ENCODE peak calls at places on chromosomes 7 and 10, in six cellular contexts. U, C, T, O, G and P are unnamed samples.
A peak's percentile ranks its signal among the peaks of the same experiment; 100 is the strongest.

GRCh38 chr10:19937989-19938388 is 121.8 kb downstream of the PLXDC2 start:
- DNase-seq in U (no peak), C (no peak), T (no peak), O (no peak), G (no peak), P (no peak)

GRCh38 chr7:42144253-42145002 is 92.6 kb downstream of the GLI3 start:
- DNase-seq in U (no peak), C (no peak), T (no peak), O (no peak), G (no peak), P (no peak)

GRCh38 chr10:110759523-110759922 is 112.2 kb upstream of the PDCD4 start:
- DNase-seq in U (no peak), C (no peak), T (no peak), O (no peak), G (no peak), P (no peak)

GRCh38 chr7:35697414-35698175 is 2.7 kb upstream of the HERPUD2 start:
- DNase-seq in U (no peak), C (no peak), T (no peak), O (no peak), G (no peak), P (no peak)

GRCh38 chr10:13877154-13877909 is 290.6 kb downstream of the PRPF18 start:
- DNase-seq in U (no peak), C (peak; percentile 84), T (no peak), O (no peak), G (no peak), P (no peak)

GRCh38 chr7:40199076-40199802 is 64.4 kb downstream of the SUGCT start:
- DNase-seq in U (no peak), C (no peak), T (peak; percentile 5), O (peak; percentile 8), G (no peak), P (no peak)

GRCh38 chr10:131736321-131736980 is 164.4 kb upstream of the PPP2R2D start:
- DNase-seq in U (no peak), C (peak; percentile 59), T (no peak), O (no peak), G (no peak), P (no peak)

GRCh38 chr10:12605580-12606405 is 256.4 kb downstream of the CAMK1D start:
- DNase-seq in U (peak; percentile 63), C (peak; percentile 95), T (peak; percentile 84), O (peak; percentile 64), G (peak; percentile 85), P (no peak)

GRCh38 chr10:18658301-18658991 is 785 bp upstream of the ARL5B start:
- DNase-seq in U (no peak), C (no peak), T (peak; percentile 27), O (peak; percentile 40), G (no peak), P (no peak)

GRCh38 chr7:1355568-1356340 is 103.5 kb downstream of the MICALL2 start:
- DNase-seq in U (no peak), C (peak; percentile 40), T (no peak), O (no peak), G (no peak), P (peak; percentile 41)

GRCh38 chr7:151990567-151990966 is 34.3 kb downstream of the GALNTL5 start:
- DNase-seq in U (no peak), C (no peak), T (no peak), O (no peak), G (no peak), P (no peak)

GRCh38 chr7:82319674-82320118 is 123.9 kb downstream of the CACNA2D1 start:
- DNase-seq in U (no peak), C (peak; percentile 91), T (no peak), O (peak; percentile 54), G (no peak), P (no peak)

GRCh38 chr7:26369519-26370385 is 78.1 kb downstream of the SNX10 start:
- DNase-seq in U (no peak), C (no peak), T (peak; percentile 63), O (peak; percentile 71), G (peak; percentile 31), P (no peak)

GRCh38 chr10:60235001-60235400 is 154.7 kb downstream of the ANK3 start:
- DNase-seq in U (no peak), C (no peak), T (no peak), O (no peak), G (no peak), P (no peak)

GRCh38 chr7:129906700-129907099 is 46.1 kb downstream of the UBE2H start:
- DNase-seq in U (no peak), C (no peak), T (no peak), O (peak; percentile 62), G (peak; percentile 38), P (no peak)

GRCh38 chr10:103859161-103860141 is 4.1 kb upstream of the SH3PXD2A start:
- DNase-seq in U (no peak), C (peak; percentile 78), T (peak; percentile 72), O (peak; percentile 75), G (peak; percentile 69), P (no peak)

GRCh38 chr10:49280001-49280408 is 19.0 kb upstream of the C10orf71 start:
- DNase-seq in U (no peak), C (peak; percentile 59), T (no peak), O (no peak), G (no peak), P (peak; percentile 6)

GRCh38 chr7:50610521-50611277 is 45.5 kb upstream of the DDC start:
- DNase-seq in U (no peak), C (no peak), T (no peak), O (no peak), G (no peak), P (no peak)

GRCh38 chr10:132037676-132037975 is 28.1 kb upstream of the JAKMIP3 start:
- DNase-seq in U (no peak), C (no peak), T (no peak), O (no peak), G (no peak), P (no peak)

GRCh38 chr7:2248984-2249694 is 7.1 kb downstream of the NUDT1 start:
- DNase-seq in U (peak; percentile 33), C (no peak), T (no peak), O (peak; percentile 41), G (peak; percentile 66), P (peak; percentile 77)

GRCh38 chr7:88302486-88302885 is 4.2 kb downstream of the STEAP4 start:
- DNase-seq in U (no peak), C (no peak), T (no peak), O (no peak), G (no peak), P (no peak)

GRCh38 chr7:130364446-130364845 is 15.8 kb upstream of the CPA1 start:
- DNase-seq in U (no peak), C (peak; percentile 56), T (no peak), O (no peak), G (no peak), P (no peak)

DNA sequence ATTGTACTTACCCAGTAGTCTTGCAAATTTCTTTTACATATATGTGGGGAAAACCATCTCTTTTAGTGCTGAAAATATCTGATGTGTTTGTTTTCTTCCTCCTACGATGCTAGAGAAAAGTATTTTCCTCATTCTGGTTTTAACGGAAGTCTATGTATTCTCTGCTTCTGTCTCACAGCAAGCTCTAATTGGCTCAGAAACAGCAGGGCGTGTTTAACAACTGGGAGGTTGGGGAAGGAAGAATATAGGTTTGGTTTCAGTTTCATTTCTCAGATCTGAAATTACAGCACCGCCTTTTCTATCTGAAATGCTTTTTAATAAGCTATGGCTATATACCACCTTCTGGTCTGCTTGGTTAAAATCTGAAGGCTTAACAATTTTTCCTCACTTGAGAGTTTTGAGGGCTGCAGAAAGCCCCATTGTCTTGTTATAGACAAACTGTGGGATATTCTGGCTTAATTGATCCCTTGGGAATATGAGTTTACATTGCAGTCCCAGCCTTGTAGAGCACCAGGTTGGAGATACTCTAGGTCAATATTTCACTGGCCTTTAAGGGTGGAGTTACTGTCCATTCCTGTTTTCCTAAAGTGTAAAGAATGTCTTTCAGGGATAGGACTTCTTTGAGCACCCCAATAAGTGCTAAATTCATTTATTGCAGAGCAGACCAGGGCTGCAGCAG is at the start of gene SAMD9:
- DNase-seq in U (peak; percentile 64), C (peak; percentile 71), T (peak; percentile 90), O (peak; percentile 48), G (peak; percentile 73), P (no peak)
- H3K27ac ChIP-seq in U (peak within 1 kb of the TSS; percentile 79), C (peak within 1 kb of the TSS; percentile 64), T (peak within 1 kb of the TSS; percentile 34), O (no peak within 1 kb of the TSS), G (peak within 1 kb of the TSS; percentile 76), P (peak within 1 kb of the TSS; percentile 72)

DNA sequence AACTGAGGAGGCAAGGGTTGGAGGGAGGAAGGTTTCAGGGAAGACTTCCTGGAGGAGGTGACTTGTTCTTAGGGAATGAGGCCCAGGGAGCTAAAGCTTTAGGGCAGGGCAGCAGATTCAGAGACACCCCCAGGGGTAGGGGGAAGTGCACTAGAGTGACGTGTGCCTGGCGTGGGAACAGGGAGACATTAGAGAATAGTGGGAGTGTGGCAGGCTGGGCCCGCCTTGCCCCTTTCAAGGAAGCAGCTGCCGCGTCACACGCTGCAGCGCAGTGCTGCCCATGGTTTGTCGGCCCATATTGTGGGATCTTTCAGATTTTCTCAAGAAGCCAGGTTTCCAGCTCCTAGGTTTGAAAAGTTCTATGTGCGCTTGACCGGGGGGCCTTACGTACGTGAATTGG is 139.4 kb downstream of the LHPP start:
- DNase-seq in U (peak; percentile 48), C (no peak), T (no peak), O (no peak), G (no peak), P (no peak)
- H3K4me1 ChIP-seq in U (no peaks in the 10 kb centered on the region), C (no peaks in the 10 kb centered on the region), T (peaks cover 84% of the 10 kb centered on the region), O (no peaks in the 10 kb centered on the region), G (peaks cover 6% of the 10 kb centered on the region), P (no peaks in the 10 kb centered on the region)

GRCh38 chr7:150404172-150404784 is 25.1 kb downstream of the ZNF775 start:
- DNase-seq in U (peak; percentile 35), C (peak; percentile 66), T (no peak), O (peak; percentile 17), G (no peak), P (no peak)

GRCh38 chr7:150406565-150407421 is 27.7 kb downstream of the ZNF775 start:
- DNase-seq in U (peak; percentile 69), C (peak; percentile 75), T (peak; percentile 78), O (peak; percentile 39), G (no peak), P (no peak)

GRCh38 chr7:150406311-150406564 is 27.1 kb downstream of the ZNF775 start:
- DNase-seq in U (peak; percentile 35), C (no peak), T (peak; percentile 27), O (no peak), G (no peak), P (no peak)

GRCh38 chr7:150404785-150405583 is 25.9 kb downstream of the ZNF775 start:
- DNase-seq in U (peak; percentile 83), C (peak; percentile 96), T (peak; percentile 90), O (peak; percentile 95), G (peak; percentile 84), P (no peak)

DNA sequence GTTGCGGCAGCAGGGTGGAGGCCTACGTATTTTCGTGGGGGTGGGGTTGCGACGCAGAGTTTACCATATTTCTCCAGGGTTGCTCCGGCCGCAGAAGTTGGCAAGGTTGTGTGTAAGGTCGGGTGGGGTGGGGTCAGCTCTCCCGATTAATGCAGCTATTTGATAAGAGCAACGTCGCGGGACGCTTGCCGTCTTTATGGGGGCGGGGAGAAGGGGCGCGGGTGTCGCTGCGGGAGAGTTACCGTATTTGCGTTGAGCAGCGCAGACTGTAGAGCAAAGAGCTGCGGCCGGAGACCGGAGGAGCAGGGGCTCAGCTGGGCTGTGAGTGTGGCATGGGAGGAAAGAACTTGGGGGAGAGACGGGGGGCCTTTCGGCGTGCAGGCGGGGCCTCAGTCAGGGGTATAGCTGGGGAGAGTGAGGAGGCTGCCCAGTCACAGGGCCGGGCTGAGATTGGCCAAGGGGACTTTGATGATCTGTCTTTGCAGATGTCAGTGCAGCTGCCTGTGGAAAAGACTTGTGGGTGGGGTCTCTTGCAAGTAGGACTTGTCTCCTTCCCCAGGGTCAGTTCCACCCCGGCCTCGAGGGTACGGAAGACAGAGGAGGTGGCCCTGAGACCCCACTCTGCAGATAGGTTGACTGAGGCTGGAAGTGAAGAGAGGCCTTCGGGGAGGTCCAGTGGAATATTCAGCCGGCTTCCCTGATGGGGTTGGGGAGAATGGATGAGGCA is 26.6 kb downstream of the ZNF775 start:
- DNase-seq in U (peak; percentile 49), C (no peak), T (peak; percentile 64), O (peak; percentile 55), G (peak; percentile 51), P (no peak)
- TF ChIP-seq CTCF in U (no peak), C (no peak), T (no peak), O (no peak), G (no peak), P (no peak)

GRCh38 chr10:106655165-106655564 is 509.3 kb downstream of the SORCS1 start:
- DNase-seq in U (no peak), C (no peak), T (no peak), O (no peak), G (no peak), P (no peak)
- H3K27ac ChIP-seq in U (no peak overlapping the region), C (no peak overlapping the region), T (no peak overlapping the region), O (no peak overlapping the region), G (no peak overlapping the region), P (no peak overlapping the region)